ENCODE peak calls at places on chromosome 22, in eight cellular contexts. D is IMR-90, M is HFFc6, H is fibroblast of lung, V is upper lobe of right lung, O is nephron progenitor cell, C is GM10248, E is WERI-Rb-1. P is an unnamed sample.

GRCh38 chr22:24355574-24355973 is 71.8 kb upstream of the ADORA2A start:
- DNase-seq in D (no peak), M (no peak), H (no peak), V (no peak), O (no peak), C (no peak), E (no peak), P (no peak)

GRCh38 chr22:32558681-32559355 is 84.2 kb downstream of the FBXO7 start:
- DNase-seq in D (peak), M (peak), H (peak), V (no peak), O (no peak), C (no peak), E (no peak), P (no peak)

GRCh38 chr22:46770726-46771125 is 8.3 kb downstream of the TBC1D22A start:
- DNase-seq in D (no peak), M (no peak), H (no peak), V (no peak), O (no peak), C (peak), E (no peak), P (no peak)

GRCh38 chr22:31241936-31242335 is 29.8 kb downstream of the LIMK2 start:
- DNase-seq in D (peak), M (peak), H (no peak), V (no peak), O (no peak), C (no peak), E (no peak), P (no peak)

GRCh38 chr22:19522190-19522880 is 1.9 kb downstream of the CLDN5 start:
- DNase-seq in D (no peak), M (no peak), H (no peak), V (no peak), O (no peak), C (peak), E (peak), P (no peak)

GRCh38 chr22:50048066-50048765 is 9.9 kb downstream of the TTLL8 start:
- DNase-seq in D (no peak), M (no peak), H (no peak), V (no peak), O (no peak), C (no peak), E (no peak), P (no peak)

GRCh38 chr22:49297871-49298721 is 529.6 kb downstream of the BRD1 start:
- DNase-seq in D (no peak), M (no peak), H (no peak), V (peak), O (no peak), C (no peak), E (no peak), P (no peak)

GRCh38 chr22:30254307-30254706 is 7.7 kb upstream of the LIF start:
- DNase-seq in D (no peak), M (no peak), H (no peak), V (no peak), O (no peak), C (no peak), E (no peak), P (no peak)

GRCh38 chr22:21444701-21445436 is 22.3 kb upstream of the TMEM191C start:
- DNase-seq in D (no peak), M (no peak), H (no peak), V (peak), O (no peak), C (no peak), E (no peak), P (no peak)

GRCh38 chr22:27329471-27329870 is 472.1 kb downstream of the MN1 start:
- DNase-seq in D (no peak), M (no peak), H (no peak), V (no peak), O (no peak), C (no peak), E (peak), P (no peak)

GRCh38 chr22:49577168-49578060 is 250.3 kb downstream of the BRD1 start:
- DNase-seq in D (no peak), M (no peak), H (no peak), V (no peak), O (no peak), C (no peak), E (no peak), P (no peak)

GRCh38 chr22:43919106-43919965 is 4.3 kb upstream of the PNPLA3 start:
- DNase-seq in D (peak), M (peak), H (peak), V (no peak), O (no peak), C (no peak), E (no peak), P (no peak)

GRCh38 chr22:38017272-38017920 is 33.0 kb upstream of the SOX10 start:
- DNase-seq in D (peak), M (peak), H (peak), V (peak), O (no peak), C (no peak), E (no peak), P (no peak)

GRCh38 chr22:20405931-20406685 is 12.2 kb downstream of the ZNF74 start:
- DNase-seq in D (no peak), M (no peak), H (no peak), V (peak), O (no peak), C (no peak), E (no peak), P (no peak)

GRCh38 chr22:35230839-35231584 is 26.3 kb upstream of the HMGXB4 start:
- DNase-seq in D (no peak), M (no peak), H (no peak), V (no peak), O (no peak), C (no peak), E (peak), P (no peak)

GRCh38 chr22:37753746-37754145 is 54.0 kb upstream of the GCAT start:
- DNase-seq in D (peak), M (no peak), H (peak), V (no peak), O (no peak), C (no peak), E (no peak), P (no peak)

GRCh38 chr22:26975381-26975780 is 318.0 kb downstream of the MIAT start:
- DNase-seq in D (no peak), M (no peak), H (no peak), V (no peak), O (no peak), C (no peak), E (no peak), P (no peak)

GRCh38 chr22:28142361-28142801 is 223.3 kb upstream of the PITPNB start:
- DNase-seq in D (peak), M (peak), H (peak), V (no peak), O (peak), C (no peak), E (no peak), P (no peak)

GRCh38 chr22:28102413-28102812 is 183.4 kb upstream of the PITPNB start:
- DNase-seq in D (no peak), M (no peak), H (no peak), V (no peak), O (no peak), C (no peak), E (no peak), P (no peak)

GRCh38 chr22:49659924-49660315 is 167.8 kb downstream of the BRD1 start:
- DNase-seq in D (no peak), M (no peak), H (no peak), V (peak), O (no peak), C (no peak), E (peak), P (no peak)

GRCh38 chr22:44024288-44024908 is at the start of gene PARVB:
- DNase-seq in D (no peak), M (no peak), H (no peak), V (peak), O (peak), C (peak), E (no peak), P (no peak)

GRCh38 chr22:19579113-19579811 is 55.1 kb upstream of the CLDN5 start:
- DNase-seq in D (no peak), M (no peak), H (peak), V (no peak), O (no peak), C (no peak), E (no peak), P (no peak)

GRCh38 chr22:20014526-20015186 is 2.0 kb downstream of the ARVCF start:
- DNase-seq in D (no peak), M (no peak), H (no peak), V (no peak), O (no peak), C (no peak), E (no peak), P (no peak)

GRCh38 chr22:17159504-17159951 is 451 bp upstream of the HDHD5 start:
- DNase-seq in D (peak), M (no peak), H (peak), V (peak), O (no peak), C (peak), E (peak), P (peak)

GRCh38 chr22:30969532-30970355 is 679 bp downstream of the TUG1 start:
- DNase-seq in D (peak), M (peak), H (peak), V (no peak), O (no peak), C (peak), E (peak), P (no peak)

GRCh38 chr22:33210129-33210784 is 152.1 kb upstream of the SYN3 start:
- DNase-seq in D (peak), M (peak), H (peak), V (no peak), O (peak), C (peak), E (peak), P (peak)

GRCh38 chr22:45077286-45077685 is 67.5 kb upstream of the PHF21B start:
- DNase-seq in D (no peak), M (no peak), H (no peak), V (no peak), O (no peak), C (no peak), E (peak), P (no peak)

GRCh38 chr22:30877662-30878515 is 90.7 kb downstream of the MORC2 start:
- DNase-seq in D (no peak), M (no peak), H (no peak), V (peak), O (no peak), C (no peak), E (no peak), P (no peak)

GRCh38 chr22:32325811-32326237 is 31.8 kb upstream of the RFPL3 start:
- DNase-seq in D (no peak), M (no peak), H (no peak), V (peak), O (no peak), C (no peak), E (no peak), P (no peak)

GRCh38 chr22:31229402-31230140 is 17.5 kb downstream of the LIMK2 start:
- DNase-seq in D (peak), M (no peak), H (peak), V (no peak), O (no peak), C (no peak), E (peak), P (no peak)

GRCh38 chr22:46803031-46803880 is 40.8 kb downstream of the TBC1D22A start:
- DNase-seq in D (no peak), M (no peak), H (peak), V (peak), O (peak), C (peak), E (peak), P (peak)

GRCh38 chr22:22167791-22168189 is 76.8 kb upstream of the VPREB1 start:
- DNase-seq in D (no peak), M (no peak), H (no peak), V (no peak), O (no peak), C (peak), E (no peak), P (no peak)

GRCh38 chr22:46108564-46109473 is 41.5 kb upstream of the PPARA start:
- DNase-seq in D (peak), M (peak), H (no peak), V (no peak), O (peak), C (no peak), E (peak), P (no peak)

GRCh38 chr22:27637604-27638003 is 164.0 kb downstream of the MN1 start:
- DNase-seq in D (peak), M (peak), H (no peak), V (no peak), O (no peak), C (no peak), E (no peak), P (no peak)

GRCh38 chr22:38796262-38796957 is 2.5 kb upstream of the DNAL4 start:
- DNase-seq in D (no peak), M (peak), H (no peak), V (no peak), O (no peak), C (no peak), E (no peak), P (no peak)

GRCh38 chr22:39130892-39131855 is 21.3 kb downstream of the CBX7 start:
- DNase-seq in D (peak), M (no peak), H (no peak), V (no peak), O (no peak), C (no peak), E (peak), P (no peak)

GRCh38 chr22:21074092-21074715 is 28.5 kb downstream of the LRRC74B start:
- DNase-seq in D (peak), M (peak), H (peak), V (no peak), O (no peak), C (no peak), E (no peak), P (no peak)

GRCh38 chr22:50192825-50193204 is 7.1 kb downstream of the TRABD start:
- DNase-seq in D (no peak), M (no peak), H (no peak), V (no peak), O (no peak), C (no peak), E (no peak), P (no peak)

GRCh38 chr22:20431520-20432237 is 5.9 kb downstream of the SCARF2 start:
- DNase-seq in D (no peak), M (no peak), H (no peak), V (peak), O (no peak), C (no peak), E (peak), P (no peak)

GRCh38 chr22:23282986-23283385 is 102.7 kb downstream of the BCR start:
- DNase-seq in D (no peak), M (no peak), H (no peak), V (no peak), O (no peak), C (no peak), E (no peak), P (no peak)

GRCh38 chr22:23282516-23282915 is 102.2 kb downstream of the BCR start:
- DNase-seq in D (no peak), M (no peak), H (no peak), V (no peak), O (no peak), C (no peak), E (no peak), P (no peak)

GRCh38 chr22:23281053-23281405 is 100.7 kb downstream of the BCR start:
- DNase-seq in D (no peak), M (no peak), H (no peak), V (no peak), O (no peak), C (no peak), E (no peak), P (no peak)

GRCh38 chr22:23281406-23282088 is 101.2 kb downstream of the BCR start:
- DNase-seq in D (peak), M (peak), H (peak), V (peak), O (peak), C (peak), E (peak), P (peak)

GRCh38 chr22:23282089-23282501 is 101.8 kb downstream of the BCR start:
- DNase-seq in D (peak), M (peak), H (peak), V (peak), O (no peak), C (no peak), E (no peak), P (no peak)
- TF ChIP-seq CTCF in D (no peak), M (peak), H (no peak), V (peak), O (no peak), C (peak), E (no peak), P (no peak)

DNA sequence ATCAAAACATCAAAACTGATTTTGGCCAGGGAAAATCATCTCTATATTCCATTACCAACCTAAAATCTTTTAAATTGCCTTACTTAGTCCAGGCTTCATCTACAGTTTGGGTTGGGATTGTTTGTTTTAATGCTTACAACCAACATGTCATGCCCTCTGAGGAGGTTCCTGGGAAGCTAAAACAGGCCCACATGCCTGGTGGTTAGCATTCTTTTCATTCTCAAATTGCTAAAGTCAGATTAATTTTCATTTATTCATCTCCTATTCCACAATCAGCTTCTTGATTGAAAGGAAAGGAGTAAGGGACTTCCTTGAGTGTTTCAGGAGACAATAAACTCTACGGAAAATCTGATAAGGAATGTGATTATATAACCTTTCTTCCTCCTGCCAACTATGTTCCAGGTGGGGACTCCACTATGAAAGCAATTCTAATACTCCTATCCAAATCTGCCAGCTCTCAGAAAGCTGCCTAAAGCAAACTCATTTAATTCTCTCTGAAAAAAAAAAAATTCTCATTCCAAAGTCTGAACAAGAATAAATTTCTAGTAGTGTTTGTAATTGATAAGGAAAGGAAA is 30.8 kb downstream of the MRTFA start:
- DNase-seq in D (peak), M (peak), H (peak), V (no peak), O (no peak), C (no peak), E (no peak), P (no peak)
- TF ChIP-seq CTCF in D (no peak), M (no peak), H (no peak), V (no peak), O (no peak), C (no peak), E (no peak), P (no peak)

DNA sequence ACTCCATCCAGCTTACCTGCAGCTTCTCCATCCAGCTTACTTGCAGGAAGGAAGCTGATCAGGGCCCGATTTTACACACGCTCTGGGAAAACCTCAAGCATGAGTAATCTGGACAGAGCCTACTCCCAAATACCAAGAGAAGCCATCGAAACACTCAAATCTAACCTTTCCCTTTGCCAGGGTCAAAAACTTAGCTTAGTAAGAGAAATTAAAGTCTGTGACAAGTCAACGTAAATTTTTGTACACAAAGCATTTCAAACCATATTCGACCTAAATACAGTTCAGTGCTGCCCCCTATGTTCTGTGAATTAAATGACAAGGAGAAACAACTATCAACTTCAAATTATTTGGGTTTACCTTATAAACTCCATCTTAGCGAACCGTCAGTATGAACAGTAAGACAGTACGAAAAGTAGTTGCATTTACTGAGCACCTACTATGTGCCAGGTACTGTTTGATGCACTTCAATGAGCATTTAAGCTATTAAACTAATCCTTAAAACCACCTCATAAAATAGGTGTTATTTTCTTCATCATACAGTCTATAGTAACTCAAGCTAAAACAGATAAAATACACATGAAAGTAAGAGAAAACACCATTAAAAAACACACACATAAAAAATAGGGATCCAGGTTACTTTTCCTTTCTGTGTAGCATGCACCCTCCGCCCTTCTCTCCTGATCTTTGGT is 36.9 kb downstream of the ARFGAP3 start:
- DNase-seq in D (peak), M (peak), H (peak), V (no peak), O (no peak), C (no peak), E (no peak), P (no peak)
- TF ChIP-seq CTCF in D (peak), M (peak), H (peak), V (peak), O (peak), C (no peak), E (peak), P (no peak)

DNA sequence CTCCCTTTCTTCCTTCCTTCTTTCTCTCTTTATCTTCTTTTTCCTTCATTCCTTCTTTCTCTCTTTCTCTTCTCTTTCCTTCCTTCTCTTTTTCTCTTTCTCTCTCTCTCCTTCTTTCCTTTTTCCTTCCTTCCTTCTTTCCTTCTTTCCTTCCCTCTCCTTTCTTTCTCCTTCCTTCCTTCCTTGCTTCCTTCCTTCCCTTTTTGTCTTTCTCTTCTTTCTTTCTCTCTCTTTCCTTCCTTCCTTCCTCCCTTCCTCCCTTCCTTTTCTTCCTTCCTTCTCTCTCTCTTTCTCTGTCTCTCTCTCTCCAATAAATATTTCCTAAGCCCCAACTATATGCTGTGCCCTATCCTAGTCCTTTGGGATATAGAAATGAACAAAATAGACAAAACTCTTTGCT is 60.5 kb downstream of the CACNG2 start:
- DNase-seq in D (no peak), M (no peak), H (no peak), V (no peak), O (no peak), C (no peak), E (no peak), P (no peak)
- TF ChIP-seq CTCF in D (no peak), M (no peak), H (no peak), V (no peak), O (no peak), C (no peak), E (no peak), P (no peak)

GRCh38 chr22:40431021-40431420 is 60.6 kb downstream of the SGSM3 start:
- DNase-seq in D (no peak), M (no peak), H (no peak), V (no peak), O (no peak), C (no peak), E (no peak), P (no peak)
- TF ChIP-seq CTCF in D (no peak), M (no peak), H (no peak), V (no peak), O (no peak), C (no peak), E (no peak), P (no peak)